ENCODE peak calls at places on chromosomes 7 and 10, in five cellular contexts. M is GM12865, T is right cardiac atrium, J is transverse colon, K is psoas muscle. U is an unnamed sample.

GRCh38 chr10:32384185-32384584 is 37.2 kb upstream of the EPC1 start:
- DNase-seq in M (no peak), T (no peak), J (peak; percentile 63), K (no peak), U (no peak)

GRCh38 chr10:73413108-73413527 is 740 bp downstream of the ANXA7 start:
- DNase-seq in M (peak; percentile 81), T (no peak), J (peak; percentile 67), K (no peak), U (no peak)

GRCh38 chr7:158880973-158881372 is 24.6 kb downstream of the DYNC2I1 start:
- DNase-seq in M (no peak), T (no peak), J (no peak), K (no peak), U (no peak)

GRCh38 chr7:7772385-7772784 is 54.0 kb upstream of the RPA3 start:
- DNase-seq in M (peak; percentile 57), T (no peak), J (no peak), K (no peak), U (peak; percentile 16)

GRCh38 chr7:116408166-116408565 is 91.4 kb upstream of the CAV2 start:
- DNase-seq in M (no peak), T (no peak), J (no peak), K (no peak), U (no peak)

GRCh38 chr7:388023-388355 is 98.0 kb downstream of the FOXL3 start:
- DNase-seq in M (no peak), T (no peak), J (no peak), K (no peak), U (no peak)

GRCh38 chr10:110498982-110499795 is 1.5 kb downstream of the DUSP5 start:
- DNase-seq in M (peak; percentile 82), T (peak; percentile 65), J (peak; percentile 64), K (no peak), U (no peak)

GRCh38 chr10:29957887-29958330 is 101.5 kb downstream of the JCAD start:
- DNase-seq in M (peak; percentile 61), T (peak; percentile 85), J (no peak), K (peak; percentile 70), U (no peak)

GRCh38 chr10:21934307-21934706 is 69.2 kb downstream of the DNAJC1 start:
- DNase-seq in M (no peak), T (no peak), J (no peak), K (no peak), U (no peak)

GRCh38 chr10:78459639-78460037 is 426.0 kb downstream of the RPS24 start:
- DNase-seq in M (no peak), T (no peak), J (no peak), K (no peak), U (no peak)

GRCh38 chr10:11245095-11245479 is 227.4 kb downstream of the CELF2 start:
- DNase-seq in M (peak; percentile 50), T (no peak), J (no peak), K (no peak), U (no peak)

GRCh38 chr10:49526624-49527023 is 12.3 kb downstream of the ERCC6 start:
- DNase-seq in M (no peak), T (no peak), J (no peak), K (no peak), U (no peak)

GRCh38 chr10:121261665-121262064 is 336.6 kb downstream of the FGFR2 start:
- DNase-seq in M (no peak), T (no peak), J (no peak), K (no peak), U (no peak)

GRCh38 chr10:78205457-78205856 is 171.8 kb downstream of the RPS24 start:
- DNase-seq in M (peak; percentile 43), T (no peak), J (no peak), K (no peak), U (peak; percentile 32)

GRCh38 chr10:1526427-1527055 is 210.8 kb downstream of the ADARB2 start:
- DNase-seq in M (peak; percentile 19), T (no peak), J (no peak), K (no peak), U (peak; percentile 40)

GRCh38 chr7:81170291-81170690 is 251.4 kb upstream of the SEMA3C start:
- DNase-seq in M (no peak), T (no peak), J (no peak), K (no peak), U (no peak)

GRCh38 chr10:110912374-110912773 is 6.6 kb downstream of the BBIP1 start:
- DNase-seq in M (no peak), T (no peak), J (no peak), K (no peak), U (no peak)

GRCh38 chr10:72981882-72982529 is 27.4 kb upstream of the PLA2G12B start:
- DNase-seq in M (no peak), T (no peak), J (no peak), K (no peak), U (no peak)

GRCh38 chr10:27041196-27041595 is 59.1 kb downstream of the ANKRD26 start:
- DNase-seq in M (no peak), T (no peak), J (no peak), K (no peak), U (no peak)

GRCh38 chr7:143341842-143342241 is 20.7 kb downstream of the FAM131B start:
- DNase-seq in M (no peak), T (no peak), J (no peak), K (no peak), U (no peak)

GRCh38 chr10:111076191-111076681 is 593 bp upstream of the ADRA2A start:
- DNase-seq in M (peak; percentile 46), T (peak; percentile 75), J (peak; percentile 73), K (peak; percentile 49), U (peak; percentile 11)

GRCh38 chr7:116200963-116201362 is 9.4 kb upstream of the TES start:
- DNase-seq in M (no peak), T (no peak), J (no peak), K (no peak), U (no peak)

GRCh38 chr7:105759670-105760548 is 116.5 kb downstream of the ATXN7L1 start:
- DNase-seq in M (peak; percentile 41), T (peak; percentile 84), J (peak; percentile 51), K (peak; percentile 30), U (no peak)

GRCh38 chr7:25830986-25831558 is 320.9 kb upstream of the NFE2L3 start:
- DNase-seq in M (no peak), T (no peak), J (no peak), K (no peak), U (no peak)

DNA sequence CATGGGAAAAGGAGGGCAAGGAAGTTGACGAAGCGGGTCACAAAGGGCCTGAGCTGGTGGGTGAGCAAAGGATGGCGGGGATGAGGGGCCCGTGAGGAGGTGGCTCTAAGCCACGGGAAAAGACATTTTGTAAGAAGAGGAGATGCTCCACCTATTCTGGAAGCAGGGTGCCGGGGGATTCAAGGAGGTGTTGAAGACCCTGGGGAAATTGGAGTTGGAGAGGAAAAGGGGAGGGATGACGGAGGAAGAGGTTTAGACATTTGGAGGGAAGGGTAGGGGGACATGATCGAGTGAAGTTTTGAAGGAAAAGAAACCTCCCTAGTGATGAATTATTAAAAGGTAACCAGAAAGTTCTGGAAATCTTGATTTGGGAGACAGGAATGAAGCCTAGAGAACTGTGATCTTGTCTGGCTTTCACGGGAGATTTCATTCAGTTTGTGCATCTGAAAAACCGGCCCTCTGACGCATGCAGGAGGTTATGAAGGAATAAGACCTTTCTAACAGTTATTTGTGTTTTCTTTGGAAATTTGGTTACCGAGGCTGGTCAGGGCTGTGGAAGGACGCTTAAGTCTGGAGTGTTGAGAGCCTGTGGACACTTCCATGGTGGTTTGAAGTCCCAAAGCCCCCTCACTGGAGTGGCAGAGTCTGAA is 1.4 kb downstream of the SMO start:
- DNase-seq in M (no peak), T (no peak), J (no peak), K (no peak), U (no peak)
- H3K4me3 ChIP-seq in M (peak overlapping the region; percentile 57), T (peak overlapping the region; percentile 73), J (peak overlapping the region; percentile 72), K (peak overlapping the region; percentile 82), U (peak overlapping the region; percentile 65)

DNA sequence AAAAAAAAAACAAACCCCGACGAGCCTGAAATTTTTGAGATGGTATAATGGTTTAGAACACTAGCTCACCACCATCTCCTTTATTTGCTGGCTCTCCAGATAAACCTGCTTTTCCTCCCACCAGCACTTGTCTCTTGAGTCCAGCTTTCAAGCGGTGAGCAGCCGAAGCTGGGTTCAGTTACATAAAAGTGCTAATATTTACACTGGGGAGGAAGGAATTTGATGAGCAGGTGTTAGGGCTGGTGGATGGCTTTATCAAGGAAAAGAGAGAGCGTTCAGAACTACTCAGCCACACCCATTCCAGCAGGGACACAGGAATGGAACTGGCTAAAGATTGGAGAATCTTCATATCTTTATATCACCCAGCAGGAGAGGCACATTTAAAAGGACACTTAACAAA is 6.6 kb upstream of the CALML3 start:
- DNase-seq in M (no peak), T (no peak), J (peak; percentile 42), K (no peak), U (no peak)
- H3K4me3 ChIP-seq in M (no peak overlapping the region), T (no peak overlapping the region), J (no peak overlapping the region), K (no peak overlapping the region), U (no peak overlapping the region)

GRCh38 chr10:62020362-62020730 is 118.8 kb downstream of the ARID5B start:
- DNase-seq in M (no peak), T (no peak), J (no peak), K (no peak), U (no peak)
- H3K4me3 ChIP-seq in M (peak overlapping the region; percentile 50), T (no peak overlapping the region), J (no peak overlapping the region), K (no peak overlapping the region), U (no peak overlapping the region)

DNA sequence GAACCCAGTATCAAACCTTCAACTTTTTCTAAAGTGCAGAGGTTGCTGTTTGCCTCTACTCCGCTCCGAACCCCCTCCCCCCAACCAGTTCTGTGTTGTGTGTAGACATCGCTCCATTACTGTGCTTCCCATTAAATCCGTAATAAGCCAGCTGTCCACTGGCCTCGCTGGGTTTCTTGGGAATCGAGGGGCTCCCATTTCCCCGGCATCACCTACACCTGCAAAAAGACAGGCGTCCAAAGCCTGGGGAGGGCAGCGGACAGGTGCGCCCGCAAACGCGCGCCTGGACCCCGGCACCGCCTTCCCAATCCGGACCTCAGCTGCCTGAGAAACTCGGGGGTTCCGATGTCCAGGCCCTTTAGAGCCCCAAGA is 631 bp downstream of the RTKN2 start:
- DNase-seq in M (no peak), T (no peak), J (no peak), K (no peak), U (no peak)
- H3K4me3 ChIP-seq in M (peak overlapping the region; percentile 55), T (peak overlapping the region; percentile 73), J (peak overlapping the region; percentile 56), K (peak overlapping the region; percentile 82), U (peak overlapping the region; percentile 81)

GRCh38 chr7:51250517-51250916 is 66.1 kb downstream of the COBL start:
- DNase-seq in M (no peak), T (no peak), J (no peak), K (no peak), U (no peak)
- H3K4me3 ChIP-seq in M (no peak overlapping the region), T (no peak overlapping the region), J (no peak overlapping the region), K (no peak overlapping the region), U (no peak overlapping the region)

DNA sequence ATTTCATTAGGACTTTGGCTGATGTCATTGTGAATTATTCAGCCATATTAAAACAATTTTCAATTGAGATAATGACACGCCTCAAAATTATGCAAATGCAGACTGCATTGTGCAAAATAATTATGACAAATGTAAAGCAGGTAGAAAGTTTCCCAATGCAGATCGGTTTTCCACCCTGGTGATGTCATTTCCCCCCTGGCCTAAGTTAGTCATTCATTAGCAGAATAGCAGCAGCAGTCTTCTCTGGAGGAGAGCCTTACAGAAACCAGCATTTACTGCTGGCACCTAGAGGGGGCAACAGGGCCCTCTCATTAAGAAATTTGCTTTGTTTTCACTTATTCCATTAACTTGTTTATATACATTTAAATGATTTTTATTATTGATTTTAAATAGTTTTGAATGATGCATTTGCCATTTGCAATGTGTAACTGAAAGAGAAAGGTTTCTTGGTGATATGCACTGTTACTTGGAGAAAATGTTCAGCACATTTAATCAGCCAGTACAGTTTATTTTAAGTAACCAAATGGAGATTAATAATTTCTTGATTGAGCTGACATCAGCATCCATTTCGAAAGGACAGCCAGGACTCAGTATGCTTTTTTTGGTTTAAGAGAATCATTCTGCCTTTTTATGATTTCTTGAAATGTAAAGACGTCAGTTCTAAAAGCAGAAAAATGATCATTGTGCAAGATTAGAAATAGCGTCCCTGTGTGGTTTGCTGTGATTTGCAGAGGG is 3.4 kb downstream of the ARID5B start:
- DNase-seq in M (peak; percentile 74), T (no peak), J (peak; percentile 30), K (no peak), U (peak; percentile 46)
- H3K4me3 ChIP-seq in M (peak overlapping the region; percentile 67), T (peak overlapping the region; percentile 84), J (no peak overlapping the region), K (peak overlapping the region; percentile 98), U (peak overlapping the region; percentile 88)

U was measured in Jurkat, Clone E6-1.